ENCODE peak calls at places on chromosome 20, in six cellular contexts. V, D, E, R, K and G are unnamed samples.

GRCh38 chr20:63475209-63475608 is 2.8 kb upstream of the KCNQ2 start:
- DNase-seq in V (no peak), D (peak; percentile 18), E (peak; percentile 85), R (no peak), K (peak; percentile 77), G (peak; percentile 6)

GRCh38 chr20:4813839-4814695 is 92.4 kb downstream of the PRND start:
- DNase-seq in V (peak; percentile 80), D (no peak), E (no peak), R (no peak), K (no peak), G (no peak)

GRCh38 chr20:33908351-33908750 is 85.4 kb upstream of the RALY start:
- DNase-seq in V (no peak), D (peak; percentile 28), E (no peak), R (no peak), K (no peak), G (no peak)

GRCh38 chr20:57187068-57187634 is 79.3 kb downstream of the BMP7 start:
- DNase-seq in V (no peak), D (no peak), E (no peak), R (no peak), K (no peak), G (no peak)

GRCh38 chr20:53208110-53208908 is 236.2 kb downstream of the TSHZ2 start:
- DNase-seq in V (peak; percentile 50), D (no peak), E (peak; percentile 77), R (peak; percentile 17), K (peak; percentile 75), G (no peak)

GRCh38 chr20:18007534-18008292 is 38.9 kb downstream of the MGME1 start:
- DNase-seq in V (no peak), D (no peak), E (no peak), R (peak; percentile 45), K (no peak), G (no peak)

GRCh38 chr20:45945678-45946148 is 11.2 kb downstream of the PCIF1 start:
- DNase-seq in V (no peak), D (peak; percentile 21), E (no peak), R (no peak), K (no peak), G (peak; percentile 50)

GRCh38 chr20:41168281-41169183 is 31.2 kb downstream of the PLCG1 start:
- DNase-seq in V (no peak), D (no peak), E (no peak), R (no peak), K (no peak), G (no peak)

GRCh38 chr20:37492945-37493344 is 28.1 kb upstream of the NNAT start:
- DNase-seq in V (no peak), D (no peak), E (no peak), R (no peak), K (no peak), G (no peak)

GRCh38 chr20:49821850-49822249 is 9.2 kb downstream of the SLC9A8 start:
- DNase-seq in V (peak; percentile 64), D (peak; percentile 71), E (no peak), R (no peak), K (no peak), G (peak; percentile 81)

GRCh38 chr20:57647006-57647932 is 27.0 kb upstream of the ZBP1 start:
- DNase-seq in V (no peak), D (no peak), E (no peak), R (peak; percentile 11), K (no peak), G (no peak)

GRCh38 chr20:36793294-36794115 is 19.9 kb upstream of the DSN1 start:
- DNase-seq in V (no peak), D (no peak), E (no peak), R (no peak), K (no peak), G (no peak)

GRCh38 chr20:64253443-64253842 is 2.1 kb upstream of the PCMTD2 start:
- DNase-seq in V (no peak), D (no peak), E (no peak), R (no peak), K (no peak), G (no peak)

GRCh38 chr20:49552007-49552406 is 15.9 kb downstream of the PTGIS start:
- DNase-seq in V (no peak), D (no peak), E (no peak), R (no peak), K (no peak), G (no peak)

GRCh38 chr20:40744072-40744471 is 55.0 kb upstream of the MAFB start:
- DNase-seq in V (no peak), D (no peak), E (no peak), R (no peak), K (no peak), G (no peak)

GRCh38 chr20:39289316-39289715 is 327.2 kb downstream of the DHX35 start:
- DNase-seq in V (peak; percentile 8), D (no peak), E (peak; percentile 46), R (no peak), K (peak; percentile 66), G (no peak)

GRCh38 chr20:9928281-9928737 is 89.4 kb upstream of the PAK5 start:
- DNase-seq in V (no peak), D (no peak), E (no peak), R (no peak), K (no peak), G (no peak)

GRCh38 chr20:3898639-3899038 is 9.5 kb downstream of the PANK2 start:
- DNase-seq in V (no peak), D (no peak), E (no peak), R (no peak), K (no peak), G (no peak)

GRCh38 chr20:46894971-46895905 is 595 bp downstream of the EYA2 start:
- DNase-seq in V (no peak), D (peak; percentile 68), E (peak; percentile 74), R (no peak), K (peak; percentile 39), G (peak; percentile 17)

GRCh38 chr20:57695012-57695411 is 14.8 kb downstream of the PMEPA1 start:
- DNase-seq in V (no peak), D (no peak), E (no peak), R (no peak), K (no peak), G (peak; percentile 83)

GRCh38 chr20:57661201-57662027 is 41.2 kb upstream of the ZBP1 start:
- DNase-seq in V (no peak), D (no peak), E (no peak), R (peak; percentile 25), K (peak; percentile 22), G (no peak)

GRCh38 chr20:62642666-62643520 is 590 bp downstream of the SLCO4A1 start:
- DNase-seq in V (peak; percentile 76), D (peak; percentile 4), E (peak; percentile 57), R (peak; percentile 64), K (peak; percentile 49), G (peak; percentile 8)

GRCh38 chr20:21920231-21920630 is 214.8 kb downstream of the PAX1 start:
- DNase-seq in V (no peak), D (no peak), E (no peak), R (no peak), K (no peak), G (no peak)

GRCh38 chr20:46150982-46151381 is 32.9 kb downstream of the CD40 start:
- DNase-seq in V (no peak), D (no peak), E (no peak), R (peak; percentile 65), K (no peak), G (no peak)

GRCh38 chr20:20195011-20195705 is 142.8 kb downstream of the CFAP61 start:
- DNase-seq in V (no peak), D (no peak), E (no peak), R (peak; percentile 27), K (no peak), G (no peak)
- H3K4me2 ChIP-seq in V (no peak overlapping the region), D (no peak overlapping the region), E (no peak overlapping the region), R (no peak overlapping the region), K (no peak overlapping the region), G (no peak overlapping the region)

GRCh38 chr20:16535281-16535680 is 38.0 kb downstream of the KIF16B start:
- DNase-seq in V (no peak), D (no peak), E (no peak), R (no peak), K (no peak), G (no peak)

GRCh38 chr20:16538779-16539178 is 34.5 kb downstream of the KIF16B start:
- DNase-seq in V (no peak), D (no peak), E (no peak), R (no peak), K (no peak), G (no peak)

GRCh38 chr20:16537025-16537665 is 36.1 kb downstream of the KIF16B start:
- DNase-seq in V (no peak), D (no peak), E (no peak), R (no peak), K (no peak), G (no peak)

GRCh38 chr20:16539280-16539679 is 34.0 kb downstream of the KIF16B start:
- DNase-seq in V (no peak), D (peak; percentile 9), E (no peak), R (no peak), K (no peak), G (no peak)

DNA sequence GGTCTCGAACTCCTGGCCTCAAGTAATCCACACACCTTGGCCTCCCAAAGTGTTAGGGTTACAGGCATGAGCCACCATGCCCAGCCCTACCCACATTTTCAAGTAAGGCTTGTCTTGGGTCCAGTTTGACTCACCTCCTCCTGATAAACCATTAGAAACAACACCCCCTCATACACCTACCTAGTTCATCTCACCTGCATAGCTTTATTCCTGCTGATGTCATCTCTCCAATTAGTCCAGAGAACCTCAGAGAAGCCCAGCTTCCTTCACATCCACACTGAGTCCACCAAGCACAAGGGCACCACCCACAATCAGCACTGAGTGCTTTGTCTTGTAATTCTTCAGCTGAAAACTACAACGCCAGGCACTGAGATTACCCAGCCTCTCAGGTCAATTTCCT is 35.3 kb downstream of the KIF16B start:
- DNase-seq in V (no peak), D (no peak), E (no peak), R (no peak), K (no peak), G (no peak)
- H3K4me1 ChIP-seq in V (no peaks in the 10 kb centered on the region), D (peaks cover 6% of the 10 kb centered on the region), E (no peaks in the 10 kb centered on the region), R (no peaks in the 10 kb centered on the region), K (no peaks in the 10 kb centered on the region), G (no peaks in the 10 kb centered on the region)

DNA sequence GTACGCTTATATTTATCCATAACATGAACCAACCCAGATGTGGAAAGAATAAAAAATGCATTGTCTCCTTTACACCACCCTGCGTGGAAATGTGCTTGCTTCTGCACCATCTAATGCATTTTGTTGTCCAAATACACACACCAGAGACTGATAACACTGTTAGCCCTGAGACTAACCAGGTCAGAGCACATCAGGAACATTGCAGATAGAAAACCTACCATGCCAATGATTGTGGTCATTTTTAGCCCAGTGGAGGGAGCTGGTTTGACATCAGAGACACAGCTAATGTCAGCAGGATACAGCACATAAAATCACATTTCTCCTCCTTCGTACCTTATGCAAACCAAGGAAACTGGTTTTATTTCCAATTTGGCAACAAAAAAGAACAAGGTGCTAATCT is 528.7 kb downstream of the DOK5 start:
- DNase-seq in V (no peak), D (no peak), E (no peak), R (peak; percentile 42), K (no peak), G (no peak)
- H3K9me3 ChIP-seq in V (no peaks in the 10 kb centered on the region), D (peaks cover 3% of the 10 kb centered on the region), E (no peaks in the 10 kb centered on the region), R (peaks cover 7% of the 10 kb centered on the region), K (no peaks in the 10 kb centered on the region), G (no peaks in the 10 kb centered on the region)

GRCh38 chr20:20665200-20665599 is 47.2 kb downstream of the RALGAPA2 start:
- DNase-seq in V (no peak), D (no peak), E (no peak), R (no peak), K (no peak), G (no peak)
- H3K4me2 ChIP-seq in V (no peak overlapping the region), D (no peak overlapping the region), E (no peak overlapping the region), R (no peak overlapping the region), K (no peak overlapping the region), G (no peak overlapping the region)